ENCODE peak calls at places on chromosomes 16 and 17, in eight cellular contexts. G, X, N, V, M, B, S and Y are unnamed samples.

GRCh38 chr16:50400312-50400966 is 31.7 kb upstream of the BRD7 start:
- DNase-seq in G (no peak), X (no peak), N (no peak), V (no peak), M (no peak), B (no peak), S (no peak), Y (no peak)

GRCh38 chr16:66309409-66309808 is 57.1 kb upstream of the CDH5 start:
- DNase-seq in G (no peak), X (no peak), N (no peak), V (no peak), M (no peak), B (no peak), S (no peak), Y (no peak)

GRCh38 chr16:75042423-75043174 is 43.8 kb downstream of the ZNRF1 start:
- DNase-seq in G (no peak), X (no peak), N (no peak), V (no peak), M (no peak), B (no peak), S (no peak), Y (no peak)

GRCh38 chr17:48915459-48916282 is 7.5 kb downstream of the UBE2Z start:
- DNase-seq in G (peak), X (no peak), N (peak), V (peak), M (peak), B (no peak), S (no peak), Y (peak)

GRCh38 chr17:19671433-19671832 is 22.9 kb downstream of the ALDH3A2 start:
- DNase-seq in G (no peak), X (no peak), N (no peak), V (no peak), M (no peak), B (no peak), S (no peak), Y (no peak)

GRCh38 chr16:53043462-53043861 is 9.2 kb downstream of the CHD9NB start:
- DNase-seq in G (no peak), X (no peak), N (no peak), V (no peak), M (no peak), B (no peak), S (no peak), Y (no peak)

GRCh38 chr17:41785876-41786226 is 660 bp downstream of the JUP start:
- DNase-seq in G (no peak), X (no peak), N (no peak), V (no peak), M (no peak), B (no peak), S (no peak), Y (no peak)

GRCh38 chr17:82858376-82859126 is 18.7 kb upstream of the ZNF750 start:
- DNase-seq in G (no peak), X (no peak), N (no peak), V (no peak), M (no peak), B (no peak), S (peak), Y (no peak)

GRCh38 chr16:22188595-22189442 is 17.3 kb upstream of the EEF2K start:
- DNase-seq in G (peak), X (peak), N (peak), V (peak), M (peak), B (peak), S (peak), Y (no peak)